ENCODE peak calls at places on chromosomes 4 and X, in five cellular contexts. C, T, F, W and M are unnamed samples. For H3K4me1, the result is how much of the 10 kb centered on the place peaks cover.

GRCh38 chrX:54708404-54708803 is 89.7 kb downstream of the ITIH6 start:
- DNase-seq in C (no peak), F (no peak), W (no peak), T (no peak), M (no peak)

GRCh38 chr4:145154573-145154972 is 25.8 kb downstream of the OTUD4 start:
- DNase-seq in F (peak), W (peak), T (peak), C (no peak), M (peak)

GRCh38 chrX:121356850-121357171 is 309.4 kb downstream of the GLUD2 start:
- DNase-seq in C (no peak), F (no peak), W (no peak), T (no peak), M (no peak)

GRCh38 chr4:27084685-27085356 is 224.2 kb downstream of the STIM2 start:
- DNase-seq in C (no peak), T (peak), F (peak), W (no peak), M (peak)

GRCh38 chr4:25863347-25863784 is 578 bp upstream of the SEL1L3 start:
- DNase-seq in C (no peak), W (peak), T (peak), F (no peak), M (peak)

GRCh38 chr4:112213850-112214249 is 17.7 kb upstream of the AP1AR start:
- DNase-seq in C (no peak), W (no peak), F (peak), T (no peak), M (no peak)

GRCh38 chr4:22062676-22063075 is 114.1 kb upstream of the KCNIP4 start:
- DNase-seq in F (no peak), W (no peak), T (no peak), C (no peak), M (no peak)

GRCh38 chr4:55183926-55184599 is 58.7 kb upstream of the KDR start:
- DNase-seq in W (no peak), T (no peak), C (peak), F (peak), M (peak)

GRCh38 chr4:77636902-77637301 is 31.3 kb downstream of the CXCL13 start:
- DNase-seq in C (peak), W (peak), T (no peak), F (peak), M (peak)

GRCh38 chrX:41912922-41913321 is 10.4 kb downstream of the CASK start:
- DNase-seq in F (peak), C (no peak), T (no peak), W (no peak), M (no peak)

GRCh38 chrX:40090961-40091360 is 6.8 kb downstream of the BCOR start:
- DNase-seq in F (no peak), C (no peak), W (no peak), T (peak), M (no peak)
- H3K4me1 ChIP-seq in F (under half), C (half or more), W (half or more), T (half or more), M (half or more)

DNA sequence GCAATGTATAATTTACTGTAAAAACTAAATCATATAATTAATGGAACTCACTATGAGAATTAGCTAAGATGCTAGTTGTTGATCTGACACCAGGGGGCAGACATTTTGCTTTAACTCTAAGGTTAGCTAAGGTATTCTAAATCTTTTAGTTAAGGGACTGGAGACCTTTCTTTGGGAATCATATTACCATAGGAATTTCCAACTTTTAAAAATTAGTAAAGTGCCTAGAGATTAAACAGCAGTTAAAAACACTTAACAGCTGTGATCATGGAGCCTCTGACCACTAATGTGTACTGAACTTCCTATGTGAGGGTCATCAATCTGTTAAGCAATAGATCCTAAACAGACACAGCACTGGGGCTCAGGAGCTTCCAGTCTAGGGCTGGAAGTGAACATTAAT is 226.6 kb downstream of the NSUN7 start:
- DNase-seq in T (peak), F (peak), W (peak), C (peak), M (peak)
- TF ChIP-seq EZH2phosphoT487 in T (no peak), F (no peak), W (no peak), C (no peak), M (no peak)

GRCh38 chrX:2693123-2693438 is 2.0 kb downstream of the CD99 start:
- DNase-seq in F (peak), W (no peak), T (no peak), C (no peak), M (no peak)

GRCh38 chrX:2696698-2697215 is 5.7 kb downstream of the CD99 start:
- DNase-seq in W (peak), T (no peak), C (no peak), F (peak), M (no peak)

GRCh38 chrX:2692221-2693122 is 1.4 kb downstream of the CD99 start:
- DNase-seq in T (peak), C (no peak), F (peak), W (peak), M (peak)

GRCh38 chrX:2693526-2694002 is 2.5 kb downstream of the CD99 start:
- DNase-seq in T (no peak), C (no peak), W (peak), F (peak), M (no peak)

DNA sequence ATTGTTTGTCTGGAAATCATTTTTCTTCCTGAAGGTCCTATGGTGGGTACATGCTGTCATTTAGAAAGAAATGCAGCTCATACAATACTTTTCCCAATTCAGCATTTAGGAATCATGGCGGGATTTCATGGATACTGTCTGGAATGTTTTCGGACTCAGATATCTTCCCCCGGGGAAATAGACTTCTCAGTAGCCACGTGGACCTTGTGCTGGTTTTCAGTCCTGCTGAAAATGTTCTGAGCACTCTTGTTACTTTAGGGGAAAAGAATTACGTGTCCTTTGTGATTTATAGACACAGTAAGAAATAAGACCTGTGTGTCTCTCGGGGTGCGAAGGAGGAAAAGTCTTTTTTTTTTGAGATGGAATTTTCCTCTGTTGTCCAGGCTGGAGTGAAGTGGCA is 3.8 kb downstream of the CD99 start:
- DNase-seq in C (no peak), W (no peak), T (no peak), F (peak), M (no peak)
- H3K4me1 ChIP-seq in C (under half), W (half or more), T (under half), F (under half), M (half or more)

GRCh38 chr4:104469794-104470193 is 24.9 kb downstream of the CXXC4 start:
- DNase-seq in F (no peak), C (no peak), T (no peak), W (no peak), M (no peak)
- TF ChIP-seq EZH2phosphoT487 in F (no peak), C (no peak), T (no peak), W (no peak), M (no peak)

GRCh38 chr4:99252746-99253145 is 33.7 kb upstream of the ADH6 start:
- DNase-seq in T (no peak), C (no peak), W (no peak), F (no peak), M (no peak)

DNA sequence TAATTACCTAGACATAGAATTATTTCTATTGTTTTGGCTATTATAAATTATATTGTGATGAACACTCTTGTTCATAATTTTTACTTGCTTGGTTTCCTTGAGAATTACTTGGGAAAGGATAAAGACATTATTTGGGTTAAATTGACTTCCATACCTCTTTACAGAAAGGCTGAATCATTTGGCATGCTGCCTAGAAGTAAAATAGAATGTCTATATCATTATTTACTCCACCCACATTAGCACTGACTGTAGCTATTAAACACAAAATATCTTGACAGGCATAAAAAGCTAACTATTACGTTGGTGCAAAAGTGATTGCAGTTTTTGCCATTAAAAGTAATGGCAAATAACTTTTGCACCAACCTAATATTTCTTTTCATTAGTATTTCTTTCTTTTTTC is 29.7 kb upstream of the ADH6 start:
- DNase-seq in W (no peak), F (peak), T (no peak), C (no peak), M (no peak)
- H3K4me1 ChIP-seq in W (under half), F (under half), T (under half), C (under half), M (under half)

GRCh38 chr4:166274775-166275174 is 401.7 kb downstream of the TLL1 start:
- DNase-seq in W (no peak), F (no peak), C (no peak), T (no peak), M (no peak)
- TF ChIP-seq EZH2phosphoT487 in W (no peak), F (no peak), C (no peak), T (no peak), M (no peak)

GRCh38 chr4:154583677-154584076 is 6.9 kb downstream of the FGA start:
- DNase-seq in W (no peak), F (no peak), C (no peak), T (no peak), M (no peak)
- H3K4me1 ChIP-seq in W (under half), F (under half), C (under half), T (under half), M (under half)